ENCODE peak calls at places on chromosomes 3 and 15, in nine cellular contexts. Q is OCI-LY7, J is hepatocyte, V is HCT116, O is SK-N-SH, Y is GM23248, U is GM23338, K is neural progenitor cell, W is MM.1S. F is an unnamed sample.

GRCh38 chr15:99143655-99144610 is 39.1 kb downstream of the SYNM start:
- DNase-seq in V (no peak), K (peak; percentile 20), J (peak; percentile 44), W (no peak), U (no peak), O (no peak), Y (peak; percentile 87), Q (no peak), F (no peak)

GRCh38 chr3:193556841-193557240 is 2.1 kb upstream of the ATP13A4 start:
- DNase-seq in V (no peak), Y (no peak), Q (no peak), K (no peak), J (no peak), U (no peak), O (no peak), W (no peak), F (no peak)

GRCh38 chr3:107450254-107450653 is 72.5 kb upstream of the BBX start:
- DNase-seq in O (no peak), V (no peak), U (no peak), Q (no peak), W (no peak), Y (peak; percentile 72), J (no peak), K (no peak), F (peak; percentile 61)

GRCh38 chr3:178096955-178097354 is 439.3 kb upstream of the KCNMB2 start:
- DNase-seq in Y (no peak), K (no peak), V (no peak), Q (no peak), O (no peak), W (no peak), J (no peak), U (no peak), F (no peak)

GRCh38 chr3:132180337-132180791 is 136.8 kb upstream of the ACP3 start:
- DNase-seq in U (peak; percentile 94), W (peak; percentile 75), K (peak; percentile 83), O (peak; percentile 42), V (peak; percentile 34), J (peak; percentile 75), Q (peak; percentile 58), Y (peak; percentile 78), F (peak; percentile 89)

GRCh38 chr3:175212896-175213295 is 353.8 kb downstream of the NAALADL2 start:
- DNase-seq in Q (no peak), J (no peak), V (no peak), Y (peak; percentile 74), K (no peak), O (no peak), W (no peak), U (no peak), F (peak; percentile 54)

GRCh38 chr15:98888839-98889479 is 118.6 kb downstream of the PGPEP1L start:
- DNase-seq in K (no peak), J (no peak), Q (no peak), Y (peak; percentile 70), U (no peak), V (no peak), W (no peak), O (no peak), F (peak; percentile 27)

GRCh38 chr3:162491957-162492356 is 995.3 kb downstream of the OTOL1 start:
- DNase-seq in W (no peak), J (no peak), K (no peak), O (no peak), V (no peak), Q (no peak), Y (peak; percentile 31), U (no peak), F (peak; percentile 42)

GRCh38 chr3:139561959-139562676 is 22.6 kb upstream of the RBP1 start:
- DNase-seq in W (peak; percentile 17), V (peak; percentile 56), J (peak; percentile 62), U (peak; percentile 87), Q (peak; percentile 21), K (peak; percentile 72), O (peak; percentile 55), Y (peak; percentile 55), F (peak; percentile 56)

GRCh38 chr15:59991919-59992318 is 12.2 kb upstream of the FOXB1 start:
- DNase-seq in K (no peak), V (no peak), U (no peak), Q (no peak), Y (no peak), J (no peak), W (no peak), O (no peak), F (no peak)

GRCh38 chr15:48796521-48796920 is 14.3 kb downstream of the CEP152 start:
- DNase-seq in K (no peak), U (no peak), W (no peak), O (no peak), Q (no peak), J (no peak), Y (no peak), V (no peak), F (no peak)

GRCh38 chr15:22950211-22950990 is 29.8 kb downstream of the CYFIP1 start:
- DNase-seq in V (no peak), W (no peak), Y (no peak), U (no peak), O (no peak), K (no peak), J (no peak), Q (no peak), F (no peak)

GRCh38 chr3:119347036-119347435 is 52.9 kb downstream of the ARHGAP31 start:
- DNase-seq in J (no peak), V (no peak), O (no peak), K (no peak), Y (no peak), U (no peak), Q (no peak), W (no peak), F (no peak)

GRCh38 chr3:22684739-22685138 is 518.4 kb upstream of the UBE2E2 start:
- DNase-seq in Y (no peak), K (no peak), U (no peak), V (no peak), W (no peak), J (no peak), O (no peak), Q (no peak), F (no peak)
- TF ChIP-seq EZH2phosphoT487 in Y (no peak), K (no peak), U (no peak), V (no peak), W (no peak), J (no peak), O (no peak), Q (no peak), F (no peak)

GRCh38 chr3:159128628-159129027 is 326.8 kb downstream of the MFSD1 start:
- DNase-seq in Y (peak; percentile 84), V (peak; percentile 31), Q (no peak), W (no peak), U (no peak), O (no peak), J (no peak), K (no peak), F (peak; percentile 74)

GRCh38 chr3:159126261-159127020 is 324.6 kb downstream of the MFSD1 start:
- DNase-seq in Y (peak; percentile 81), O (no peak), Q (no peak), V (no peak), W (no peak), U (no peak), K (no peak), J (no peak), F (peak; percentile 38)

GRCh38 chr3:159127021-159127392 is 325.2 kb downstream of the MFSD1 start:
- DNase-seq in W (no peak), K (no peak), V (no peak), J (no peak), Y (peak; percentile 21), O (no peak), Q (no peak), U (no peak), F (no peak)

DNA sequence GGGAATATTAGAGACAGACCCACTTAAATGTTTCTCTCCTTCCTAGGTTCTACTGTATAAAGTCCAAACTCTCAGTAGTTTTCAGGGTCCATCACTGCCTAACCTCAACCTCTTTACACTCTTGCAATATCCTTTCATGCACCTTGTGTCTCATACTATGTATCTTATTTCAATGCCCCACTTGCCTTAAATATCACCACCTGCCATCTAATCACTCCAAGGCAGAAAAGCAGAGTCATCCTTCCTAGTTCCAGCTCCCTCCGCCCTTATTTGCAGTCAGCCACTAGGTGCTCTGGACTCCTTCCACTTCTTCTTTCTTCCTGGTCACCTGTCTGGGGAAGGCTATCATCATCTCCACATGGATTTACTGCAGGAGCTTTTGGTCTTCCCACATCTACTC is 322.0 kb downstream of the MFSD1 start:
- DNase-seq in V (no peak), W (no peak), O (no peak), Y (no peak), J (no peak), Q (no peak), U (no peak), K (no peak), F (no peak)
- H2AFZ ChIP-seq in V (no peak overlapping the region), W (no peak overlapping the region), O (no peak overlapping the region), Y (no peak overlapping the region), J (no peak overlapping the region), Q (no peak overlapping the region), U (no peak overlapping the region), K (no peak overlapping the region), F (no peak overlapping the region)

GRCh38 chr15:73870700-73871408 is 2.5 kb upstream of the TBC1D21 start:
- DNase-seq in O (no peak), U (peak; percentile 12), W (no peak), V (no peak), J (peak; percentile 33), Y (peak; percentile 48), Q (no peak), K (no peak), F (no peak)

GRCh38 chr15:73876779-73877178 is 3.4 kb downstream of the TBC1D21 start:
- DNase-seq in V (no peak), K (no peak), Q (no peak), W (no peak), J (no peak), O (no peak), U (no peak), Y (no peak), F (no peak)

GRCh38 chr15:73872370-73872769 is 994 bp upstream of the TBC1D21 start:
- DNase-seq in K (no peak), V (no peak), Y (peak; percentile 81), W (no peak), J (no peak), U (no peak), Q (no peak), O (no peak), F (peak; percentile 7)

GRCh38 chr15:73873456-73873855 is at the start of gene TBC1D21:
- DNase-seq in U (no peak), V (no peak), W (no peak), O (no peak), Y (no peak), K (no peak), Q (no peak), J (no peak), F (no peak)

GRCh38 chr15:73873889-73874511 is 636 bp downstream of the TBC1D21 start:
- DNase-seq in U (peak; percentile 82), W (peak; percentile 54), O (peak; percentile 55), K (peak; percentile 76), Y (peak; percentile 64), Q (peak; percentile 64), J (peak; percentile 73), V (peak; percentile 54), F (peak; percentile 89)
- TF ChIP-seq EZH2phosphoT487 in U (no peak), W (no peak), O (no peak), K (no peak), Y (no peak), Q (no peak), J (no peak), V (no peak), F (no peak)

DNA sequence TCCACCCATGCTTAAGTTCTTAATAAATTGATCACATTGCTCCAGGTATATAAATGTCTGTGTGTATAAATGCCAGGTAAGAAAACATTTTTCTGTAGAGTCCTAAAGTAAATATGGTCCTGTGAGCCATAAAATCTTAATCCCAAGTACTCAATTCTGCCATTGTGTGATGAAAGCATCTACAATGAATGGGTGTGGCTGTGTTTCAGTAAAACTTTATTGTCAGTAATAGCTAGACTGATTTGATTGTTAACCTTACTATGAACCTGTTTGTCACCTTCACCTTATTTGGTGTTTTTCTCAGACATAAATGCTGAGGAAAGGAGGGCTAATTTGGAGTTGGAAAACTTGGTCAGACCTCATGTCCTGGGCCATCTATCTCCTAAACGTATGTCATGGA is 683.5 kb upstream of the GRM7 start:
- DNase-seq in K (no peak), J (no peak), U (no peak), Y (no peak), O (no peak), Q (no peak), W (no peak), V (no peak), F (no peak)
- H2AFZ ChIP-seq in K (no peak overlapping the region), J (no peak overlapping the region), U (no peak overlapping the region), Y (no peak overlapping the region), O (no peak overlapping the region), Q (no peak overlapping the region), W (no peak overlapping the region), V (no peak overlapping the region), F (no peak overlapping the region)